ENCODE peak calls at places on chromosomes 1 and 21, in nine cellular contexts. U is RWPE2, A is dorsolateral prefrontal cortex, M is lower lobe of right lung, D is GM13977, J is ovary, B is GM12865, P is fibroblast of pulmonary artery, F is GM13976. O is an unnamed sample.

GRCh38 chr21:42347601-42348327 is 3.0 kb downstream of the TFF2 start:
- DNase-seq in U (no peak), A (no peak), M (no peak), D (no peak), J (no peak), B (no peak), P (no peak), F (no peak), O (no peak)

GRCh38 chr1:41891403-41891896 is 27.3 kb downstream of the HIVEP3 start:
- DNase-seq in U (no peak), A (no peak), M (peak), D (peak), J (no peak), B (peak), P (peak), F (peak), O (peak)

GRCh38 chr21:41671212-41671762 is 95.6 kb downstream of the RIPK4 start:
- DNase-seq in U (no peak), A (no peak), M (no peak), D (no peak), J (no peak), B (no peak), P (no peak), F (no peak), O (no peak)

GRCh38 chr1:78627321-78627720 is 7.1 kb downstream of the IFI44L start:
- DNase-seq in U (no peak), A (no peak), M (no peak), D (no peak), J (no peak), B (no peak), P (no peak), F (no peak), O (no peak)

GRCh38 chr21:27423906-27424595 is 457.2 kb upstream of the ADAMTS5 start:
- DNase-seq in U (no peak), A (no peak), M (no peak), D (no peak), J (no peak), B (no peak), P (peak), F (no peak), O (no peak)

GRCh38 chr1:88341436-88341835 is 342.6 kb upstream of the PKN2 start:
- DNase-seq in U (no peak), A (no peak), M (no peak), D (no peak), J (no peak), B (no peak), P (no peak), F (no peak), O (no peak)

GRCh38 chr1:172456344-172456769 is 12.5 kb upstream of the PIGC start:
- DNase-seq in U (no peak), A (no peak), M (no peak), D (no peak), J (no peak), B (no peak), P (no peak), F (no peak), O (no peak)

GRCh38 chr1:33086384-33086850 is 5.5 kb downstream of the AZIN2 start:
- DNase-seq in U (peak), A (peak), M (peak), D (peak), J (peak), B (peak), P (peak), F (peak), O (peak)

GRCh38 chr1:162537216-162537615 is 24.3 kb upstream of the UAP1 start:
- DNase-seq in U (no peak), A (no peak), M (no peak), D (no peak), J (no peak), B (no peak), P (no peak), F (no peak), O (no peak)

GRCh38 chr1:157523774-157524501 is 28.4 kb downstream of the FCRL5 start:
- DNase-seq in U (no peak), A (no peak), M (no peak), D (no peak), J (no peak), B (peak), P (no peak), F (no peak), O (no peak)

GRCh38 chr1:163535807-163536206 is 214.1 kb downstream of the NUF2 start:
- DNase-seq in U (no peak), A (no peak), M (no peak), D (no peak), J (no peak), B (peak), P (peak), F (no peak), O (no peak)

GRCh38 chr1:1199141-1199960 is 7.0 kb downstream of the TNFRSF18 start:
- DNase-seq in U (peak), A (no peak), M (peak), D (no peak), J (no peak), B (no peak), P (no peak), F (no peak), O (no peak)

GRCh38 chr1:178886551-178886950 is 15.7 kb upstream of the ANGPTL1 start:
- DNase-seq in U (no peak), A (no peak), M (no peak), D (no peak), J (no peak), B (no peak), P (no peak), F (no peak), O (no peak)

GRCh38 chr1:5667513-5668325 is 324.5 kb downstream of the NPHP4 start:
- DNase-seq in U (no peak), A (no peak), M (no peak), D (no peak), J (no peak), B (no peak), P (no peak), F (no peak), O (peak)

GRCh38 chr1:160830321-160831153 is 32.1 kb downstream of the CD244 start:
- DNase-seq in U (no peak), A (no peak), M (peak), D (peak), J (peak), B (peak), P (peak), F (peak), O (peak)

GRCh38 chr21:43609501-43610340 is 49.6 kb downstream of the HSF2BP start:
- DNase-seq in U (peak), A (no peak), M (no peak), D (no peak), J (no peak), B (no peak), P (peak), F (no peak), O (no peak)

GRCh38 chr1:27332536-27333281 is 9.1 kb upstream of the SYTL1 start:
- DNase-seq in U (no peak), A (no peak), M (peak), D (peak), J (no peak), B (peak), P (peak), F (peak), O (peak)

GRCh38 chr1:155975375-155976061 is 2.8 kb downstream of the ARHGEF2 start:
- DNase-seq in U (no peak), A (no peak), M (no peak), D (no peak), J (no peak), B (no peak), P (no peak), F (peak), O (no peak)

GRCh38 chr1:203049077-203049476 is 22.8 kb downstream of the PPFIA4 start:
- DNase-seq in U (no peak), A (no peak), M (no peak), D (no peak), J (no peak), B (no peak), P (no peak), F (no peak), O (no peak)
- TF ChIP-seq CTCF in U (no peak), A (no peak), M (no peak), D (no peak), J (no peak), B (no peak), P (no peak), F (no peak), O (no peak)

GRCh38 chr1:104878203-104878911 is 1128.7 kb downstream of the AMY1C start:
- DNase-seq in U (no peak), A (no peak), M (no peak), D (no peak), J (no peak), B (peak), P (no peak), F (no peak), O (no peak)
- TF ChIP-seq CTCF in U (no peak), A (no peak), M (no peak), D (peak), J (no peak), B (no peak), P (no peak), F (peak), O (no peak)

GRCh38 chr1:246149543-246149942 is 357.5 kb downstream of the SMYD3 start:
- DNase-seq in U (no peak), A (no peak), M (no peak), D (no peak), J (no peak), B (no peak), P (no peak), F (no peak), O (no peak)

GRCh38 chr1:246152986-246153431 is 354.1 kb downstream of the SMYD3 start:
- DNase-seq in U (no peak), A (no peak), M (no peak), D (no peak), J (no peak), B (no peak), P (peak), F (no peak), O (no peak)

GRCh38 chr1:246153796-246154212 is 353.3 kb downstream of the SMYD3 start:
- DNase-seq in U (no peak), A (no peak), M (no peak), D (no peak), J (no peak), B (no peak), P (no peak), F (no peak), O (no peak)

GRCh38 chr1:246155923-246156322 is 351.2 kb downstream of the SMYD3 start:
- DNase-seq in U (no peak), A (no peak), M (no peak), D (no peak), J (no peak), B (no peak), P (peak), F (no peak), O (no peak)

DNA sequence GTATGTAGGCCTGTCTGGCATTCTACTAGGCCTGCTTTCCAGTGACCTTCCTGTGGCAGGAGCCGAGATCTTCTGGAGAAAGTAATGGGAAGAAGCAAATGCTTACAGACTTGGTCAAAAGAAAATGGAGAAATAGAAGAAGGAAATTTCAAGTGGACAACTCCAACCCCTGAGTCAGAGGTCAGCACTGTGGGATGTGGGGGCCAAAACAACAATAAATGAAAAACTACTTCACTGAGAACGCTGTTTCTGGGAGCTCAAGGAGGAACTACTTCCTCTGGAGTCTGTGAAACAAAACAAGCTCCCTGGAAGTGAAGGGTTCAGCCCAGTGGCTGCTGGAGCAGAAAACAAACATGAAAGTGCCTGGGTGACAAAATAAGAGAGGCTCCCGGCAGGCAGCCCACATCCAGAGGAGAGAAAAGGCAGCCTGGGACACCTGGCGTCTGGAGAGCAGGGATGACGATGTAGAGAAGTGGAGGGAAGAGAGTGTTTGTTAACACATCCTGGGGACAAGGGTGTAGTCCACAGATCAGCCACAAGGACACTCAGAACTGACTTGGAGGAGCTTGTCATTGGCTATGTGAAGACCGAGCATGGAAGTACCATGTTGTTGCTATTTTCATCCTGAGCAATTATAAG is 355.2 kb downstream of the SMYD3 start:
- DNase-seq in U (no peak), A (no peak), M (no peak), D (no peak), J (no peak), B (no peak), P (no peak), F (no peak), O (no peak)
- TF ChIP-seq CTCF in U (no peak), A (no peak), M (no peak), D (no peak), J (no peak), B (no peak), P (no peak), F (no peak), O (no peak)

DNA sequence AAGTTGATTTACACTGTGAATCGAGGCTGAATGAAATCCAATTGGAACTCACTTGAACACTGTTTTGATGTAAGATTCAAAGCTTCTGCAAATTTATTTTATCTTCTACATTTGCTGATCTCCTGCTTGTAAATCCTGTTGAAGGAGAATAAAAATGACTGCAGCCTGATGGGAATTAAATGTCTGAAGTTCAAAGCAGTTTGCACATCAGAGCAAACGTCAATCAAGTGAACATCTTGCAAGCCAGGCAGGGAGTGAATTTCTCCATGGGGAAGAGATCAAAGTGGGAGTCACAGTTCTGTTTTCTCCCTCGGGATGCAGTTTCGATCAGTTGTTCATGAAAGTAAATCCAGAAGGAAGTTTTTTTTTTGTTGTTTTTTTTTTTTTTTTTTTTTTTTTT is 127.2 kb downstream of the CACHD1 start:
- DNase-seq in U (no peak), A (no peak), M (no peak), D (no peak), J (no peak), B (no peak), P (no peak), F (no peak), O (no peak)
- TF ChIP-seq CTCF in U (no peak), A (no peak), M (no peak), D (no peak), J (no peak), B (no peak), P (no peak), F (no peak), O (no peak)

GRCh38 chr1:22836846-22837245 is 126.2 kb downstream of the EPHB2 start:
- DNase-seq in U (no peak), A (no peak), M (no peak), D (no peak), J (no peak), B (no peak), P (no peak), F (no peak), O (no peak)
- TF ChIP-seq CTCF in U (no peak), A (no peak), M (no peak), D (no peak), J (no peak), B (no peak), P (no peak), F (no peak), O (no peak)

GRCh38 chr1:196180847-196181593 is 427.2 kb downstream of the KCNT2 start:
- DNase-seq in U (no peak), A (no peak), M (no peak), D (no peak), J (no peak), B (no peak), P (peak), F (no peak), O (no peak)
- TF ChIP-seq CTCF in U (no peak), A (no peak), M (no peak), D (no peak), J (no peak), B (no peak), P (no peak), F (no peak), O (no peak)

DNA sequence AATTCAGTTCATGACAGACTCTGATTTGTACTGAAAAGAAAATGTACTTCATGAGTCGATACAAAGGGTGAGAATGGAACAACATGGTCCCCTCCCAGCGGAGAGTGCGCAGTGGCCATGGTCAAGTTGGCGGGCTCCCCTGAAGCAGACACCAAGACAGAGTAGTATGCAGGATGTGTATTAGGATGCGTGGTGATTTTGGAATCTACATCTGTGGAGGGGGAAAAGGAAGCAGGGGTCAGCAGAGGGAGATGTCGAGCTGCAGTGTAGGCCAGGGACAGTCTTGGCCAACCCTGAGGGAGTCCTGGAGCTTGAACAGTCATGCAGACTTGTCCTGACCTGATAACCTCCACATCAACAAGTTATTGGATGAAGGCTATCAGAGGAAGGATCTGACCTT is 481.0 kb downstream of the OMA1 start:
- DNase-seq in U (no peak), A (no peak), M (no peak), D (no peak), J (no peak), B (peak), P (no peak), F (peak), O (no peak)
- TF ChIP-seq CTCF in U (no peak), A (no peak), M (no peak), D (peak), J (no peak), B (no peak), P (no peak), F (no peak), O (no peak)

GRCh38 chr1:105137543-105138444 is 1388.1 kb downstream of the AMY1C start:
- DNase-seq in U (no peak), A (no peak), M (no peak), D (peak), J (peak), B (peak), P (no peak), F (peak), O (no peak)
- TF ChIP-seq CTCF in U (peak), A (no peak), M (no peak), D (peak), J (no peak), B (peak), P (peak), F (peak), O (no peak)

GRCh38 chr1:70738576-70738975 is 309.0 kb downstream of the PTGER3 start:
- DNase-seq in U (no peak), A (no peak), M (no peak), D (no peak), J (no peak), B (no peak), P (no peak), F (no peak), O (no peak)

DNA sequence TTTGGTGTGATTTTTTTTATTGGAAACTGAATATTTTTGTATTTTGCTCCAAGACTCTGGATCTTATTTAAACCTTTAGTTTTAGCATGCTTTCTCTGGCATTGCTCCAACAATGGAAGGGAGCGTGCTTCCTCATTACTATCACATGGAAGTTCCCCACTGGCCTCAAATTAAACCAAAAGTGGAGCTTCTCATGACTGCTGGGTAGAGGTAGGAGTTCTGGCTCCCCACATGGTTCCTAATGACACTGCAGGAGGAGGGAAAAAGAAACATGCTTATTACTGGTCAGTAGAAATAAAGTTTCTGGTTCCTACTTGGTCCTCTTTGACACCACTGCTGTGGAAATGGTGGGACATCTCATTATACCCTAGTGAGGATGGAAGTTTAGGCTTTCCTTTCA is 310.5 kb downstream of the PTGER3 start:
- DNase-seq in U (no peak), A (no peak), M (no peak), D (no peak), J (no peak), B (no peak), P (no peak), F (no peak), O (no peak)
- TF ChIP-seq CTCF in U (no peak), A (no peak), M (no peak), D (no peak), J (no peak), B (no peak), P (no peak), F (no peak), O (no peak)

DNA sequence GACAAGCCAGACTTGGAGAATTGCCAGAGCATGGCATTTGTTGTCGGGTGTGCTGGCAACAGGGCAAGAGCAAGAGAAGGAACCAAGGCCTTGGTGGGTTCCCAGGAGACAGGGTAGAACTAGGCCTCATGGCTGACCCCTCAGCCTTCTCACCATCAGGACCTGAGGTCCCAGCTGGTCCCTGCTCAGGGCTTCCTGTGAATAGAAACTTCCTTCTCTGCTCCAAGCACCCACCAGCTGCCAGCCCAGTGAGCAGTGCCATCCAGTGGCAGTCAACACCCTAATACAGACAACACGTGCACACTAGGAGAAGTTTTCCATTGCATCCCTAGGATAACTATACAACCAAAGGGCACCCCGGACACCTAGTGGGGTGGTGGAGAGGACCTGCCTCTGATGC is 22.8 kb downstream of the S100A6 start:
- DNase-seq in U (no peak), A (no peak), M (no peak), D (no peak), J (no peak), B (no peak), P (no peak), F (no peak), O (no peak)
- TF ChIP-seq CTCF in U (peak), A (no peak), M (no peak), D (no peak), J (no peak), B (no peak), P (no peak), F (no peak), O (no peak)

O was measured in activated CD8-positive, alpha-beta T cell treated with anti-CD3 and anti-CD28 coated beads for 36 hours.